ENCODE peak calls at places on chromosomes 2 and 18, in eight cellular contexts. L, Y, W, R, V, F, Z and H are unnamed samples.

GRCh38 chr2:217356795-217357194 is 496.9 kb upstream of the TNP1 start:
- DNase-seq in Z (no peak), L (peak; percentile 70), Y (no peak), F (no peak), R (no peak), V (no peak), W (no peak), H (peak; percentile 81)

GRCh38 chr2:234521536-234521935 is 24.7 kb upstream of the ARL4C start:
- DNase-seq in R (no peak), F (no peak), W (no peak), Z (no peak), V (no peak), Y (no peak), L (no peak), H (no peak)

GRCh38 chr2:220175967-220176366 is 548.5 kb downstream of the SLC4A3 start:
- DNase-seq in F (no peak), R (no peak), W (no peak), V (no peak), L (no peak), Y (no peak), Z (no peak), H (no peak)

GRCh38 chr2:48946444-48947048 is 191.0 kb upstream of the LHCGR start:
- DNase-seq in R (peak; percentile 23), F (no peak), Z (peak; percentile 43), W (no peak), V (peak; percentile 53), L (no peak), Y (peak; percentile 65), H (no peak)

GRCh38 chr18:47260138-47260923 is 8.9 kb upstream of the SKOR2 start:
- DNase-seq in L (peak; percentile 75), R (no peak), V (peak; percentile 33), W (peak; percentile 44), F (peak; percentile 87), Y (peak; percentile 76), Z (peak; percentile 52), H (no peak)

GRCh38 chr2:174776223-174776622 is 12.0 kb upstream of the CHRNA1 start:
- DNase-seq in F (no peak), W (no peak), Z (no peak), Y (peak; percentile 18), V (no peak), L (no peak), R (no peak), H (no peak)

GRCh38 chr2:9388950-9389911 is 34.1 kb downstream of the ITGB1BP1 start:
- DNase-seq in Y (peak; percentile 73), V (no peak), L (no peak), W (no peak), Z (no peak), R (no peak), F (peak; percentile 45), H (no peak)

GRCh38 chr2:15667579-15668556 is 76.2 kb downstream of the DDX1 start:
- DNase-seq in R (no peak), Y (no peak), V (no peak), F (no peak), W (no peak), L (no peak), Z (no peak), H (no peak)

GRCh38 chr2:27720004-27720551 is 51.4 kb upstream of the MRPL33 start:
- DNase-seq in L (no peak), W (peak; percentile 77), Z (no peak), Y (peak; percentile 68), V (peak; percentile 97), F (no peak), R (peak; percentile 89), H (no peak)

GRCh38 chr2:15159751-15160177 is 401.4 kb downstream of the NBAS start:
- DNase-seq in L (no peak), V (peak; percentile 59), F (no peak), Y (peak; percentile 56), W (no peak), R (peak; percentile 38), Z (no peak), H (no peak)

GRCh38 chr2:84857566-84857965 is 23.3 kb downstream of the TRABD2A start:
- DNase-seq in Y (no peak), L (no peak), F (no peak), W (no peak), Z (no peak), V (no peak), R (no peak), H (no peak)

GRCh38 chr18:47050468-47050867 is 15.0 kb upstream of the ELOA2 start:
- DNase-seq in L (no peak), Y (peak; percentile 70), F (no peak), Z (peak; percentile 17), V (peak; percentile 50), W (no peak), R (peak; percentile 54), H (no peak)

GRCh38 chr2:239597216-239597615 is 196.4 kb upstream of the HDAC4 start:
- DNase-seq in Z (peak; percentile 3), W (peak; percentile 19), Y (no peak), R (no peak), V (no peak), F (peak; percentile 33), L (no peak), H (peak; percentile 49)

GRCh38 chr18:63795611-63796010 is 20.4 kb downstream of the SERPINB7 start:
- DNase-seq in W (no peak), F (no peak), V (no peak), R (no peak), Y (peak; percentile 92), Z (no peak), L (no peak), H (no peak)

GRCh38 chr2:98359986-98360385 is 13.7 kb downstream of the CNGA3 start:
- DNase-seq in Z (no peak), L (no peak), F (no peak), V (no peak), Y (no peak), W (no peak), R (no peak), H (no peak)

GRCh38 chr18:76679877-76680276 is 142.5 kb upstream of the ZNF236 start:
- DNase-seq in W (no peak), Z (no peak), V (no peak), R (no peak), Y (no peak), L (no peak), F (no peak), H (no peak)

GRCh38 chr2:197239434-197239833 is 71.1 kb downstream of the ANKRD44 start:
- DNase-seq in Y (no peak), V (no peak), W (no peak), L (no peak), R (no peak), Z (no peak), F (no peak), H (no peak)

GRCh38 chr2:42906557-42907380 is 114.4 kb upstream of the HAAO start:
- DNase-seq in Z (no peak), F (no peak), R (no peak), W (no peak), V (no peak), L (peak; percentile 93), Y (peak; percentile 31), H (peak; percentile 87)

GRCh38 chr2:80117401-80117800 is 187.2 kb downstream of the LRRTM1 start:
- DNase-seq in R (no peak), Y (no peak), W (no peak), Z (no peak), V (no peak), L (no peak), F (no peak), H (no peak)

GRCh38 chr2:161232571-161232970 is 72.3 kb downstream of the TANK start:
- DNase-seq in Y (no peak), V (no peak), L (no peak), F (no peak), Z (no peak), W (no peak), R (no peak), H (no peak)

GRCh38 chr18:22045221-22045918 is 124.0 kb upstream of the GATA6 start:
- DNase-seq in V (no peak), Y (no peak), R (no peak), W (no peak), F (no peak), Z (peak; percentile 62), L (no peak), H (no peak)
- H3K27ac ChIP-seq in V (no peak overlapping the region), Y (no peak overlapping the region), R (no peak overlapping the region), W (no peak overlapping the region), F (no peak overlapping the region), Z (peak overlapping the region; percentile 96), L (no peak overlapping the region), H (no peak overlapping the region)

GRCh38 chr2:216107320-216107719 is 1.8 kb upstream of the XRCC5 start:
- DNase-seq in W (no peak), V (no peak), Y (no peak), R (no peak), L (no peak), Z (no peak), F (no peak), H (no peak)
- H3K4me3 ChIP-seq in W (no peak overlapping the region), V (no peak overlapping the region), Y (no peak overlapping the region), R (no peak overlapping the region), L (no peak overlapping the region), Z (no peak overlapping the region), F (no peak overlapping the region), H (no peak overlapping the region)

GRCh38 chr2:73072416-73072815 is 904 bp upstream of the SFXN5 start:
- DNase-seq in Z (no peak), L (no peak), V (no peak), W (no peak), F (no peak), R (no peak), Y (no peak), H (peak; percentile 68)
- H3K27ac ChIP-seq in Z (no peak overlapping the region), L (peak overlapping the region; percentile 78), V (peak overlapping the region; percentile 93), W (peak overlapping the region; percentile 98), F (peak overlapping the region; percentile 97), R (peak overlapping the region; percentile 74), Y (no peak overlapping the region), H (no peak overlapping the region)

DNA sequence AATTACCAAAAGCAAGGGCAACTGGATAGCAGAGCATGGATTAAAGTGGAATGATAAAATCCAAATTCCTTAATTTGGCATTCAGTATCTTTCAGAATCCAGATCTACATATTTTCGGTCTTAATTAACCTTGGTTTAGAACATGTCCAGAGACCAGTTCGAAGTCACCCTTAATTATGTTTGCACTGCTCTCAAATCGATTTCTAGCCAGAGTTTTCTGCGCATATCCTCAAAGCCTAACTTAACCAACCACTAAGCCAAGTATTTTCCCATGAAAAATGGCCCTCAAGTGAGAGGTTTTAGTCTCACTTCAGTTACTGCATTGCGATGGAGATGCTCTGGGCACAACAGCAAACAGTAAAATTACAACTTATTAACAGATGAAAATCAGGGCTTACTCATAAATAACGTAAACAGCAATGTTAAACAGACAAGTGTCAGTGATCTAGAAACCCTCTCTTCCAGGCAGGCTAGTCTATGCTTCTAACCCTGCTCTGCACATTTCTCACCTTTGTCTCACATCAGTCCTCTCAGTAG is 4.5 kb downstream of the RTN4 start:
- DNase-seq in R (no peak), W (no peak), Y (no peak), F (no peak), Z (no peak), L (no peak), V (no peak), H (no peak)
- H3K4me3 ChIP-seq in R (no peak overlapping the region), W (peak overlapping the region; percentile 86), Y (no peak overlapping the region), F (no peak overlapping the region), Z (no peak overlapping the region), L (no peak overlapping the region), V (peak overlapping the region; percentile 95), H (peak overlapping the region; percentile 85)

GRCh38 chr18:31088532-31088931 is 13.7 kb downstream of the DSC2 start:
- DNase-seq in R (no peak), V (no peak), W (no peak), F (no peak), Y (no peak), L (no peak), Z (no peak), H (no peak)
- H3K27ac ChIP-seq in R (no peak overlapping the region), V (no peak overlapping the region), W (no peak overlapping the region), F (no peak overlapping the region), Y (no peak overlapping the region), L (no peak overlapping the region), Z (no peak overlapping the region), H (no peak overlapping the region)

GRCh38 chr18:58937204-58937603 is 72.5 kb downstream of the ZNF532 start:
- DNase-seq in W (no peak), Z (no peak), V (no peak), R (no peak), F (no peak), Y (peak; percentile 8), L (no peak), H (no peak)
- H3K4me3 ChIP-seq in W (no peak overlapping the region), Z (no peak overlapping the region), V (no peak overlapping the region), R (no peak overlapping the region), F (no peak overlapping the region), Y (no peak overlapping the region), L (no peak overlapping the region), H (no peak overlapping the region)